ENCODE peak calls at places on chromosomes 4 and X, in six cellular contexts. T is K562, V is A549, X is endothelial cell of umbilical vein, H is NB4, M is GM12878. P is an unnamed sample.

GRCh38 chrX:41010188-41010846 is 74.9 kb upstream of the USP9X start:
- DNase-seq in T (peak), M (no peak), V (peak), X (peak), H (peak), P (peak)

GRCh38 chr4:13484749-13485345 is 707 bp upstream of the RAB28 start:
- DNase-seq in T (no peak), V (peak), X (no peak), H (no peak), M (no peak), P (peak)

GRCh38 chrX:70262952-70263567 is 3.1 kb upstream of the P2RY4 start:
- DNase-seq in V (peak), T (peak), X (peak), M (no peak), H (peak), P (peak)

GRCh38 chr4:173410106-173410505 is 11.2 kb upstream of the SCRG1 start:
- DNase-seq in M (no peak), X (no peak), V (no peak), T (no peak), H (peak), P (no peak)

GRCh38 chrX:47176101-47176740 is 17.4 kb upstream of the UBA1 start:
- DNase-seq in T (no peak), V (no peak), H (no peak), M (no peak), X (no peak), P (no peak)

GRCh38 chr4:96342790-96343455 is 503.0 kb downstream of the PDHA2 start:
- DNase-seq in H (no peak), M (no peak), V (no peak), T (no peak), X (no peak), P (no peak)

GRCh38 chrX:150848914-150849365 is 49.5 kb downstream of the CD99L2 start:
- DNase-seq in H (peak), M (no peak), X (no peak), T (no peak), V (peak), P (peak)

GRCh38 chr4:86484241-86484640 is 109.9 kb upstream of the PTPN13 start:
- DNase-seq in M (no peak), X (no peak), V (no peak), T (no peak), H (peak), P (no peak)

GRCh38 chrX:110734894-110735541 is 60.6 kb downstream of the CHRDL1 start:
- DNase-seq in H (no peak), X (no peak), T (no peak), M (no peak), V (no peak), P (no peak)

GRCh38 chr4:153611679-153612078 is 72.4 kb upstream of the TLR2 start:
- DNase-seq in M (no peak), V (no peak), X (peak), H (no peak), T (no peak), P (no peak)

GRCh38 chrX:154019061-154019621 is 561 bp downstream of the IRAK1 start:
- DNase-seq in T (peak), H (peak), V (no peak), X (no peak), M (no peak), P (no peak)

GRCh38 chr4:1216869-1217294 is 32.0 kb downstream of the CTBP1 start:
- DNase-seq in V (no peak), X (no peak), M (no peak), T (no peak), H (no peak), P (no peak)

GRCh38 chr4:15934259-15934658 is 4.3 kb downstream of the FGFBP1 start:
- DNase-seq in H (no peak), X (no peak), M (no peak), T (no peak), V (no peak), P (no peak)

GRCh38 chr4:158810487-158811215 is 41.8 kb downstream of the FNIP2 start:
- DNase-seq in V (no peak), X (peak), M (no peak), H (no peak), T (no peak), P (no peak)

GRCh38 chr4:168437192-168437938 is 42.9 kb downstream of the DDX60L start:
- DNase-seq in H (no peak), T (no peak), V (no peak), M (no peak), X (no peak), P (no peak)

GRCh38 chr4:180726611-180727010 is 1516.6 kb upstream of the TENM3 start:
- DNase-seq in V (no peak), T (no peak), X (no peak), M (no peak), H (no peak), P (no peak)

GRCh38 chr4:173386751-173387150 is 12.2 kb downstream of the SCRG1 start:
- DNase-seq in X (no peak), T (no peak), H (no peak), V (no peak), M (no peak), P (no peak)

GRCh38 chr4:13159041-13159620 is 325.0 kb downstream of the RAB28 start:
- DNase-seq in X (no peak), T (no peak), V (no peak), H (no peak), M (no peak), P (peak)

GRCh38 chrX:1433646-1434357 is 18.9 kb downstream of the ASMTL start:
- DNase-seq in V (no peak), T (no peak), M (no peak), H (no peak), X (no peak), P (no peak)
- TF ChIP-seq MYC in V (no peak), T (no peak), M (no peak), H (no peak), X (no peak), P (no peak)

DNA sequence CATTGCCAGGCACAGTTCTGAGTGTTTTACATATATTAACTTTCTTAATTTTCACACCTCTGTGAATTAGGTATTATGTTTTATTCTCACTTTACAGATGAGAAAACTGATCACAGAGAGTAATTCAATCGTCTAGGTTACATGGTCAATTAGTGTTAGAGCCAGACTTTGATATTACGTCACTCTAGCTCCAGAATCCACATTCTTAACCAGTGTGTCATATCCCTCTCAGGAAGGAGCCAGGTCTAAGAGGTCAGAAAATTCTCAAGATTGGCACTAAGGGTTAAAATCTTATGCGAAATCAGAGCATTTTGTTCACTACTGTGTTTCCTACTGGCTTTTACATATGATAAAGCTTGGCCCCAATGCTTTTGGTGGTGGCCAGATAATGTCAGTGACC is 7.4 kb downstream of the DMP1 start:
- DNase-seq in V (peak), M (no peak), T (no peak), H (no peak), X (peak), P (no peak)
- TF ChIP-seq MYC in V (no peak), M (no peak), T (no peak), H (no peak), X (no peak), P (no peak)

DNA sequence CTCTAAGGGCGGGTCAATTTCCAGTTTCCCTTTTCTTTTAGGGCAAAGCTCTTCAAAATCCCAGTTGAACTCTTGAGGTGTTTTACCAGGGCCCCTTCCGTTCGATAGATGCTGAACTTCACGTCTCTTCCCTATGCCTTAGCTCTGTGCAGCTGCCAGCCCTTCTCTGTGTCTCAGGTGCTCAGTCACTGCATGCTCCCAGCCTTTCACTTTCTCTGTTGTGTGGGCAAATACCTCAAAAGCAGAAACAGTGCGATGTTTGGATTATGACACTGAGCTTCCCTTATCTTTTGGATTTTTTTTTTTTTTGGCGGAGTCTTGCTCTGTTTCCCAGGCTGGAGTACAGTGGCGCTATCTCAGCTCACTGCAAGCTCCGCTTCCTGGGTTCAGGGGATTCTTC is 108.5 kb downstream of the CLDN22 start:
- DNase-seq in V (no peak), T (no peak), M (no peak), X (no peak), H (no peak), P (no peak)
- TF ChIP-seq MYC in V (no peak), T (no peak), M (no peak), X (no peak), H (no peak), P (no peak)

GRCh38 chr4:8248091-8248490 is 21.5 kb upstream of the HTRA3 start:
- DNase-seq in V (no peak), X (peak), T (no peak), H (no peak), M (no peak), P (no peak)
- TF ChIP-seq MYC in V (no peak), X (no peak), T (no peak), H (no peak), M (no peak), P (no peak)